ENCODE peak calls at places on chromosomes 5 and 9, in five cellular contexts. X, U, V, D and T are unnamed samples.

GRCh38 chr9:35937227-35937626 is 20.7 kb downstream of the OR2S2 start:
- DNase-seq in X (no peak), V (no peak), U (no peak), D (no peak), T (no peak)

GRCh38 chr5:173573126-173573960 is 43.1 kb downstream of the BOD1 start:
- DNase-seq in D (peak), U (no peak), X (peak), V (peak), T (peak)

GRCh38 chr5:170483701-170484458 is 19.9 kb upstream of the KCNIP1 start:
- DNase-seq in D (peak), X (no peak), U (no peak), V (peak), T (no peak)

GRCh38 chr5:158947831-158948230 is 151.9 kb downstream of the EBF1 start:
- DNase-seq in D (no peak), V (no peak), U (no peak), X (no peak), T (no peak)

GRCh38 chr5:176803943-176804498 is 6.3 kb upstream of the UNC5A start:
- DNase-seq in V (peak), X (peak), D (no peak), U (no peak), T (no peak)

GRCh38 chr9:19430201-19430760 is 21.5 kb downstream of the ACER2 start:
- DNase-seq in V (no peak), X (no peak), U (no peak), D (no peak), T (no peak)

GRCh38 chr9:112790231-112790774 is 39.7 kb downstream of the SNX30 start:
- DNase-seq in V (no peak), D (no peak), X (no peak), U (no peak), T (no peak)

GRCh38 chr9:38162332-38162985 is 93.4 kb upstream of the SHB start:
- DNase-seq in U (peak), V (no peak), X (no peak), D (no peak), T (no peak)

GRCh38 chr9:6488395-6488794 is 75.4 kb downstream of the UHRF2 start:
- DNase-seq in X (no peak), D (peak), V (no peak), U (no peak), T (no peak)

GRCh38 chr5:52598954-52599353 is 188.8 kb upstream of the ITGA1 start:
- DNase-seq in U (no peak), D (no peak), X (no peak), V (no peak), T (no peak)

GRCh38 chr5:176535655-176536131 is 1.5 kb downstream of the RNF44 start:
- DNase-seq in U (no peak), X (peak), V (no peak), D (no peak), T (no peak)

GRCh38 chr5:137164961-137165360 is 334.2 kb downstream of the SPOCK1 start:
- DNase-seq in X (no peak), U (no peak), D (no peak), V (no peak), T (no peak)

GRCh38 chr9:128690684-128691034 is 1.6 kb downstream of the SET start:
- DNase-seq in X (no peak), V (no peak), U (no peak), D (no peak), T (no peak)

DNA sequence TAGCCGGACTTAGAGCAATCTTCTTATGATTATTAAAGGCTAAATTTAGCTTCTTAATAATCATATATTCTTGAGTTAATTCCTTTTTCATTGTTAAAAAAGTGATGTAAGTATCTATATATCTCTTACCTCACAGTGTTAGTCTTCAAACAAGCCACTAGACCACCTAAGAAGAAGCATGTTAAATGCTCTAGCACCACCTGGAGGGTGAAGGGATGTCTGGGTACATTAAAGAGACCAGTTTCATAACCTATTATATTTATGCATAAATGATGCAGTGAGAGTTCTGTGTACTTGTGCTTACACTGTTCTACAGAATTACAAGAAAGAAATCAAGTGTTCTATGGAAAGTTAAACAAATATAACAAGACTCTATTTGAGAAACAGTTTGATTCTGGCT is 55.9 kb upstream of the SLCO6A1 start:
- DNase-seq in D (no peak), X (peak), U (no peak), V (peak), T (no peak)
- TF ChIP-seq CTCF in D (no peak), X (peak), U (no peak), V (no peak), T (peak)

DNA sequence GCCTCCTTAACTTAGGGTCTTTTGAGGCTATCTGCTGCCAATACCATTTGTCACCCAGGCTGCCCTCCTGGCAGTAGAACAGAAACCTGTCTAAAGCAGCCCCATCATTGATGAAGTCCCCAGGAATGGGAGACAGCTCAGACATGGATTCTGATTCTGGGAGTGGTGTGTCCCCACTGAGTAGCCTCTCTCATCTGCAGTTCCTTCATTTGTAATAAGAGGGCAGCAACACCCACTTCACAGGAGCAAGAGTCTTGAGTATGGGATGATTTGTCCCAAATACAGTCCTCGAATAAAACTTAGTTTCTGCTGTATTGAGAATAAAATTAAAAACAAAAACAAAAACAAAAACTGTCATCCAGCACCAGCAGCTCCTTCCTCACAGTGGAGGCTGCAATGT is 167.6 kb downstream of the ASTN2 start:
- DNase-seq in X (peak), U (no peak), D (peak), V (no peak), T (no peak)
- TF ChIP-seq CTCF in X (peak), U (peak), D (no peak), V (no peak), T (no peak)

GRCh38 chr5:78738693-78739300 is 90.2 kb upstream of the LHFPL2 start:
- DNase-seq in U (no peak), X (peak), V (peak), D (no peak), T (no peak)
- TF ChIP-seq CTCF in U (no peak), X (no peak), V (no peak), D (no peak), T (no peak)

GRCh38 chr9:110142868-110143866 is 64.8 kb downstream of the C9orf152 start:
- DNase-seq in X (peak), D (peak), V (no peak), U (no peak), T (no peak)
- TF ChIP-seq CTCF in X (peak), D (no peak), V (no peak), U (no peak), T (no peak)

DNA sequence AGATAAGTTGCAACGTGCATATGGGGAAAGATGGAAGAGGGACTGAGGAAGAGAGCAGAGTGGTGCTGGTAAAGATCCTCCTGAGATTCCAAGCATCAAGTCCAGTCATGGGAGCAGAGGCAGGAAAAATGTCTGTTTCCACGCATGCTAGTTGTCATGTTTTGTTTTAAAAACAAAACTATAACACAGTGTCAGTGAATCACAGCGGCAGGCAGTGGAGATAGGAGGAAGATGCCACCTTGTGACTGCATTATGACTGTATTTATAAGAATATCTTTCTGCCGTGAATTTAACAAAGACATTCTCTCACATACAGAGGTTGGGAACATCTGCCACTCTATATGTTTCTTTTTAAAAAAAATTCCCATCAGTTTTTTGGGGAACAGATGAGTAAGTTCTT is 3.7 kb upstream of the SVEP1 start:
- DNase-seq in U (no peak), D (peak), V (no peak), X (no peak), T (no peak)
- TF ChIP-seq CTCF in U (no peak), D (peak), V (no peak), X (peak), T (peak)

DNA sequence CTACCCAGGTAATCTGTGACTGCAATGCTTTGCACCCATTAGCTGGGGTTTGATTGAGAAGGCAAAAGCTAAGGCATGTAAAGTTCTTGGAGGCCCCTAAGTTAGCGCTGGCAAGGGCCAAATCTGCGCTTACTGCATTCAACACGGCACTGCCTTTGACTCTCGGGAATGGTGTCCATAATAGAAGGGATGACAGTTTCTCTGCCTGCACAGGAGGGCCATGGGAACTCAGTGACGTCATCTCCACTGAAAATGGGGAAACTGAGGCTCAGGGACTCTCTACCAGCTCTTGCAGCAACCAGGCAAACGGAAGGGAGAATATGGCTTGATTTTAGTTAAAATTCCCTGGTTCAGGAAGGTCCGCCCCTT is 487 bp downstream of the SPATA24 start:
- DNase-seq in D (no peak), U (no peak), V (no peak), X (no peak), T (no peak)
- TF ChIP-seq CTCF in D (no peak), U (no peak), V (no peak), X (no peak), T (no peak)

DNA sequence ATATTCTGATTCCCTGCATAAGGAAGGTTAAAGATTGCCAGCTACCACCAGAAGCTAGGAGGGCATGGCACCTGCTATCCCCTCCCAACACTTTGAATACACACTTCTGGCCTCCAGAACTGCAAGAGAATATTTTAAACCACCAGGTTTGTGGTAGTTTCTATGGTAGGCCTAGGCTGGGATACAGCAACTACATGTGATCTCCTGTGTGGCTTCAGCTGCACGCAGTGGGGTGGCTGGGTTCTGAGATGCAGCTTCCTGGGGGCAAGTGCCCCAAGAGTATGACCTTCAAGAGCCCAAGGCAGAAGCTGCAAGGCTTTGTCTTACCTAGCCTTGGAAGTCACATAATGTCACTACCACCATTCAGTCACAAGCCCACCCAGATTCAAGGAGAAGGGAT is 39.6 kb downstream of the GCNT4 start:
- DNase-seq in X (no peak), V (no peak), U (no peak), D (no peak), T (no peak)
- TF ChIP-seq CTCF in X (no peak), V (no peak), U (no peak), D (no peak), T (no peak)

GRCh38 chr9:101977614-101978210 is 239.3 kb upstream of the GRIN3A start:
- DNase-seq in U (no peak), X (peak), V (no peak), D (peak), T (no peak)
- TF ChIP-seq CTCF in U (peak), X (peak), V (no peak), D (peak), T (peak)